ENCODE peak calls at places on chromosomes 7 and 10, in five cellular contexts. H is GM23338, R is PC-9, L is bronchial epithelial cell, Q is left lung. J is an unnamed sample.

GRCh38 chr7:140062528-140063299 is at the start of gene PARP12:
- DNase-seq in H (peak), R (peak), L (peak), Q (peak), J (peak)

GRCh38 chr7:116595063-116595462 is 70.2 kb downstream of the CAV1 start:
- DNase-seq in H (no peak), R (no peak), L (peak), Q (no peak), J (no peak)

GRCh38 chr7:133859871-133860427 is 267.2 kb upstream of the LRGUK start:
- DNase-seq in H (no peak), R (no peak), L (no peak), Q (no peak), J (no peak)

GRCh38 chr7:2063562-2064360 is 169.0 kb downstream of the MAD1L1 start:
- DNase-seq in H (peak), R (peak), L (peak), Q (no peak), J (no peak)

GRCh38 chr7:121480058-121480457 is 84.0 kb upstream of the FAM3C start:
- DNase-seq in H (peak), R (peak), L (peak), Q (no peak), J (peak)

GRCh38 chr10:93280699-93281366 is 201.3 kb downstream of the MYOF start:
- DNase-seq in H (peak), R (no peak), L (no peak), Q (no peak), J (peak)

GRCh38 chr7:99514050-99514449 is 9.6 kb downstream of the ZKSCAN5 start:
- DNase-seq in H (no peak), R (no peak), L (peak), Q (no peak), J (no peak)

GRCh38 chr7:24819916-24820689 is 62.8 kb upstream of the GSDME start:
- DNase-seq in H (peak), R (peak), L (peak), Q (peak), J (peak)

GRCh38 chr10:5573968-5574641 is 49.3 kb downstream of the CALML3 start:
- DNase-seq in H (no peak), R (no peak), L (no peak), Q (no peak), J (no peak)

GRCh38 chr7:30521532-30521931 is 16.9 kb upstream of the GGCT start:
- DNase-seq in H (no peak), R (no peak), L (no peak), Q (peak), J (no peak)

GRCh38 chr10:101580486-101581399 is 7.3 kb downstream of the POLL start:
- DNase-seq in H (no peak), R (no peak), L (no peak), Q (no peak), J (no peak)

GRCh38 chr10:27745719-27746363 is at the start of gene MKX:
- DNase-seq in H (peak), R (no peak), L (no peak), Q (peak), J (peak)

GRCh38 chr10:48197236-48197899 is 77.1 kb downstream of the FRMPD2 start:
- DNase-seq in H (no peak), R (no peak), L (no peak), Q (no peak), J (no peak)

GRCh38 chr10:47351899-47352815 is 4.0 kb downstream of the RBP3 start:
- DNase-seq in H (no peak), R (no peak), L (no peak), Q (no peak), J (no peak)

GRCh38 chr7:112225006-112225405 is 18.5 kb downstream of the ZNF277 start:
- DNase-seq in H (no peak), R (no peak), L (no peak), Q (no peak), J (no peak)

GRCh38 chr10:77801474-77802238 is 124.9 kb downstream of the DLG5 start:
- DNase-seq in H (no peak), R (no peak), L (peak), Q (no peak), J (peak)

GRCh38 chr7:123191132-123191531 is 8.6 kb downstream of the SLC13A1 start:
- DNase-seq in H (no peak), R (peak), L (peak), Q (no peak), J (no peak)

GRCh38 chr7:27165089-27165654 is at the start of gene HOXA9:
- DNase-seq in H (peak), R (no peak), L (no peak), Q (peak), J (no peak)

GRCh38 chr7:121027761-121028681 is 39.5 kb downstream of the CPED1 start:
- DNase-seq in H (peak), R (no peak), L (no peak), Q (no peak), J (no peak)

GRCh38 chr7:35846816-35847412 is 46.1 kb downstream of the SEPTIN7 start:
- DNase-seq in H (no peak), R (no peak), L (no peak), Q (no peak), J (no peak)

GRCh38 chr10:108904163-108904878 is 1019.0 kb downstream of the XPNPEP1 start:
- DNase-seq in H (no peak), R (no peak), L (no peak), Q (no peak), J (peak)

GRCh38 chr7:55261386-55261770 is 103.8 kb upstream of the LANCL2 start:
- DNase-seq in H (no peak), R (no peak), L (no peak), Q (no peak), J (no peak)

GRCh38 chr7:77360104-77360503 is 56.0 kb downstream of the GSAP start:
- DNase-seq in H (no peak), R (no peak), L (no peak), Q (no peak), J (peak)

GRCh38 chr7:818031-818699 is 14.1 kb upstream of the SUN1 start:
- DNase-seq in H (peak), R (no peak), L (peak), Q (no peak), J (peak)

GRCh38 chr10:117134084-117135025 is 3.7 kb downstream of the VAX1 start:
- DNase-seq in H (peak), R (no peak), L (peak), Q (no peak), J (peak)

GRCh38 chr7:140435252-140435895 is 31.5 kb downstream of the RAB19 start:
- DNase-seq in H (peak), R (no peak), L (no peak), Q (no peak), J (no peak)

GRCh38 chr10:31508234-31508633 is 189.2 kb downstream of the ZEB1 start:
- DNase-seq in H (no peak), R (no peak), L (no peak), Q (no peak), J (no peak)

GRCh38 chr10:32326119-32326518 is 20.8 kb downstream of the EPC1 start:
- DNase-seq in H (peak), R (no peak), L (no peak), Q (no peak), J (no peak)

GRCh38 chr7:50982626-50983025 is 199.9 kb upstream of the GRB10 start:
- DNase-seq in H (peak), R (no peak), L (no peak), Q (no peak), J (no peak)
- TF ChIP-seq CTCF in H (peak), R (peak), L (no peak), Q (no peak), J (no peak)

GRCh38 chr10:73190188-73190587 is 22.3 kb downstream of the FAM149B1 start:
- DNase-seq in H (no peak), R (no peak), L (no peak), Q (no peak), J (no peak)

GRCh38 chr10:73183882-73184281 is 16.0 kb downstream of the FAM149B1 start:
- DNase-seq in H (no peak), R (no peak), L (no peak), Q (no peak), J (no peak)

GRCh38 chr10:73182568-73182967 is 14.6 kb downstream of the FAM149B1 start:
- DNase-seq in H (no peak), R (no peak), L (no peak), Q (no peak), J (peak)

GRCh38 chr10:73186266-73186665 is 18.3 kb downstream of the FAM149B1 start:
- DNase-seq in H (no peak), R (no peak), L (no peak), Q (no peak), J (no peak)
- TF ChIP-seq CTCF in H (no peak), R (no peak), L (no peak), Q (no peak), J (no peak)

DNA sequence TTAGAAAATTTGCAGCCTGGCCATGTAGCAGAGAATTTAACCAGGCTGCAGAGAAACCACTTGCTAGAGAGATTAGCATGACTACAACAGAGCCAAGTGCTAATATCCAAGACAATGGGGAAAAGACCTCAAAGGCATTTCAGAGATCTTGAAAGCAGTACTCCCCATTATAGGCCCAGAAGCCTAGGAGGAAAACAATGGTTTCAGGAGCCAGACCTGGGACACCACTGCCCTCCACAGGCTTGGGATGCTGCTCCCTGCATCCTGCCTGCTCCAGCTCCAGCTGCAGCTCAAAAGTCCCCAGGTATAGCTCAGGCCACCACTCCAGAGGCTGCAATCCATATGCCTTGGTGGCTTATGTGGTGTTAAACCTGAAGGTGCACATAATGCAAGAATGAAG is 101.5 kb upstream of the TMEM72 start:
- DNase-seq in H (peak), R (no peak), L (peak), Q (no peak), J (no peak)
- TF ChIP-seq CTCF in H (peak), R (no peak), L (peak), Q (no peak), J (no peak)

GRCh38 chr10:25912796-25913195 is 21.2 kb upstream of the MYO3A start:
- DNase-seq in H (peak), R (no peak), L (no peak), Q (no peak), J (peak)
- TF ChIP-seq CTCF in H (no peak), R (no peak), L (no peak), Q (no peak), J (no peak)